ENCODE peak calls at places on chromosome 15, in eight cellular contexts. J, A, U, W, I, K, T and Y are unnamed samples.

GRCh38 chr15:71052356-71052755 is 62.9 kb upstream of the THSD4 start:
- DNase-seq in T (no peak), I (no peak), W (no peak), U (no peak), K (no peak), J (no peak), A (no peak), Y (no peak)

GRCh38 chr15:89740137-89740536 is 10.9 kb downstream of the MESP1 start:
- DNase-seq in W (peak; percentile 67), K (no peak), A (no peak), I (peak; percentile 85), U (peak; percentile 67), T (no peak), J (peak; percentile 49), Y (peak; percentile 83)

GRCh38 chr15:66714543-66714981 is 12.5 kb downstream of the SMAD6 start:
- DNase-seq in I (no peak), T (no peak), A (no peak), U (no peak), W (no peak), K (peak; percentile 16), J (no peak), Y (no peak)

GRCh38 chr15:85780586-85780985 is 14.1 kb downstream of the KLHL25 start:
- DNase-seq in T (no peak), I (no peak), W (no peak), K (no peak), U (no peak), J (no peak), A (no peak), Y (no peak)

GRCh38 chr15:36161781-36162212 is 417.6 kb upstream of the CDIN1 start:
- DNase-seq in A (no peak), T (peak; percentile 15), K (peak; percentile 28), U (no peak), I (no peak), W (no peak), J (no peak), Y (no peak)

GRCh38 chr15:85407421-85408269 is 27.2 kb downstream of the AKAP13 start:
- DNase-seq in A (no peak), I (peak; percentile 84), W (no peak), T (no peak), K (no peak), U (no peak), J (peak; percentile 28), Y (no peak)

GRCh38 chr15:88061452-88061851 is 195.1 kb downstream of the NTRK3 start:
- DNase-seq in A (no peak), T (no peak), W (no peak), I (no peak), U (no peak), J (no peak), K (no peak), Y (no peak)

GRCh38 chr15:77187751-77188464 is 117.0 kb upstream of the TSPAN3 start:
- DNase-seq in I (no peak), T (peak; percentile 20), K (peak; percentile 56), W (no peak), J (no peak), U (peak; percentile 18), A (no peak), Y (peak; percentile 24)

GRCh38 chr15:56754993-56755392 is 21.7 kb upstream of the ZNF280D start:
- DNase-seq in I (no peak), W (no peak), A (no peak), T (no peak), K (no peak), J (no peak), U (no peak), Y (no peak)

GRCh38 chr15:70149667-70150404 is 52.1 kb upstream of the TLE3 start:
- DNase-seq in A (no peak), U (no peak), W (no peak), K (no peak), J (no peak), T (no peak), I (no peak), Y (no peak)

GRCh38 chr15:71136159-71137137 is 21.2 kb downstream of the THSD4 start:
- DNase-seq in J (peak; percentile 63), W (no peak), A (no peak), T (no peak), U (no peak), K (peak; percentile 65), I (peak; percentile 70), Y (no peak)

GRCh38 chr15:43103939-43104338 is 1.9 kb downstream of the UBR1 start:
- DNase-seq in U (no peak), T (no peak), I (no peak), J (no peak), A (no peak), W (no peak), K (no peak), Y (no peak)

GRCh38 chr15:93415576-93415975 is 326.6 kb upstream of the RGMA start:
- DNase-seq in I (no peak), K (no peak), T (no peak), A (no peak), J (no peak), W (no peak), U (no peak), Y (no peak)

GRCh38 chr15:90790561-90790960 is 73.4 kb downstream of the BLM start:
- DNase-seq in T (no peak), J (no peak), K (no peak), I (no peak), W (no peak), A (no peak), U (no peak), Y (no peak)

GRCh38 chr15:90787881-90788280 is 70.7 kb downstream of the BLM start:
- DNase-seq in A (no peak), T (no peak), I (no peak), J (no peak), U (no peak), K (no peak), W (no peak), Y (no peak)

GRCh38 chr15:90789496-90789895 is 72.3 kb downstream of the BLM start:
- DNase-seq in K (no peak), U (no peak), A (no peak), I (no peak), T (no peak), W (no peak), J (no peak), Y (no peak)

GRCh38 chr15:90794538-90794937 is 73.8 kb upstream of the FURIN start:
- DNase-seq in W (no peak), U (no peak), I (no peak), A (no peak), T (no peak), K (no peak), J (no peak), Y (no peak)

GRCh38 chr15:90790057-90790456 is 72.9 kb downstream of the BLM start:
- DNase-seq in T (no peak), J (no peak), K (no peak), I (no peak), W (no peak), A (no peak), U (no peak), Y (no peak)
- TF ChIP-seq POLR2A in T (no peak), J (no peak), K (no peak), I (no peak), W (no peak), A (no peak), U (no peak), Y (no peak)

GRCh38 chr15:38861108-38861507 is 296.5 kb upstream of the RASGRP1 start:
- DNase-seq in J (no peak), U (peak; percentile 12), K (no peak), A (no peak), I (no peak), T (no peak), W (no peak), Y (no peak)

GRCh38 chr15:38864827-38865604 is 300.4 kb upstream of the RASGRP1 start:
- DNase-seq in U (no peak), K (peak; percentile 68), J (no peak), I (no peak), T (peak; percentile 44), W (no peak), A (no peak), Y (no peak)

GRCh38 chr15:38862104-38862503 is 297.5 kb upstream of the RASGRP1 start:
- DNase-seq in J (no peak), A (no peak), W (no peak), K (no peak), I (no peak), T (no peak), U (no peak), Y (no peak)

GRCh38 chr15:38863381-38863780 is 298.8 kb upstream of the RASGRP1 start:
- DNase-seq in U (no peak), I (no peak), J (no peak), A (no peak), W (no peak), T (no peak), K (no peak), Y (no peak)

DNA sequence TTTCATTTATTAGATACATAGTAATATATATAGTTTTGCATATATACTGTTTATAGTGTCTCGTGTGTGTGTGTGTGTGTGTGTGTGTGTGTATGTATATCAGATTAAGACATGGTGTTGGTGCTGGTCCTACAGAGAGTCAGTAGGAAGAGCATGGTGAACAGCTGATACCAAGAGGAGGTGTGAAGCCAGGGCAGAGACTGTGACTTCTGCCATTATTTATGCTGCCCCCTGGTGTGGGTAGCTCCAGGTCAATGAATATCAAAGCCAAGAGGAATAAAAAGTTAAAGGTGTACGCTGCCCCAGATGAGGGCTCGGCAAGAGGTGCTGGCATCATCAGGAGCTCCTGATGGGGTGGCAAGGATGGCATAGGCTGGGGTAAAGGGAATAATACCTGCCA is 299.5 kb upstream of the RASGRP1 start:
- DNase-seq in U (no peak), K (no peak), W (peak; percentile 3), J (no peak), A (no peak), I (no peak), T (no peak), Y (no peak)
- TF ChIP-seq POLR2A in U (no peak), K (no peak), W (no peak), J (no peak), A (no peak), I (no peak), T (no peak), Y (no peak)

GRCh38 chr15:48063411-48063985 is 57.3 kb upstream of the SLC24A5 start:
- DNase-seq in T (no peak), I (no peak), K (no peak), A (no peak), W (no peak), U (no peak), J (no peak), Y (no peak)
- TF ChIP-seq POLR2A in T (no peak), I (no peak), K (no peak), A (no peak), W (no peak), U (no peak), J (no peak), Y (no peak)

GRCh38 chr15:101642361-101642760 is 9.8 kb downstream of the TM2D3 start:
- DNase-seq in U (no peak), J (no peak), K (no peak), W (no peak), I (no peak), T (no peak), A (no peak), Y (no peak)

GRCh38 chr15:101637549-101638318 is 14.4 kb downstream of the TM2D3 start:
- DNase-seq in A (no peak), I (no peak), K (no peak), W (no peak), T (no peak), U (peak; percentile 33), J (no peak), Y (no peak)

GRCh38 chr15:101641134-101641764 is 10.9 kb downstream of the TM2D3 start:
- DNase-seq in I (peak; percentile 68), J (no peak), A (peak; percentile 71), K (peak; percentile 49), T (peak; percentile 63), U (peak; percentile 84), W (peak; percentile 42), Y (peak; percentile 87)

GRCh38 chr15:101646652-101647051 is 5.5 kb downstream of the TM2D3 start:
- DNase-seq in T (no peak), A (no peak), W (no peak), I (no peak), K (peak; percentile 70), U (no peak), J (no peak), Y (peak; percentile 20)

GRCh38 chr15:101641894-101642293 is 10.3 kb downstream of the TM2D3 start:
- DNase-seq in I (no peak), T (no peak), W (no peak), U (no peak), K (no peak), A (no peak), J (no peak), Y (no peak)
- TF ChIP-seq POLR2A in I (no peak), T (no peak), W (no peak), U (no peak), K (no peak), A (no peak), J (no peak), Y (no peak)